ENCODE peak calls at places on chromosomes 6 and 20, in four cellular contexts. J is uterus, K is iris pigment epithelial cell, M is SW 1271. U is an unnamed sample.

GRCh38 chr6:51839975-51840374 is 247.4 kb downstream of the PKHD1 start:
- DNase-seq in J (no peak), M (no peak), K (no peak), U (no peak)

GRCh38 chr6:36929607-36930006 is 24.9 kb upstream of the PI16 start:
- DNase-seq in J (no peak), M (no peak), K (peak; percentile 89), U (no peak)

GRCh38 chr20:62367136-62367482 is at the start of gene LAMA5:
- DNase-seq in J (no peak), K (no peak), M (peak; percentile 37), U (peak; percentile 70)

GRCh38 chr6:13355969-13356368 is 27.6 kb upstream of the TBC1D7 start:
- DNase-seq in M (no peak), K (no peak), J (no peak), U (peak; percentile 94)

GRCh38 chr20:38829296-38829875 is 23.9 kb downstream of the PPP1R16B start:
- DNase-seq in J (no peak), K (no peak), M (no peak), U (no peak)

GRCh38 chr20:20712004-20712473 is 405 bp downstream of the RALGAPA2 start:
- DNase-seq in M (peak; percentile 15), K (no peak), J (no peak), U (no peak)

GRCh38 chr6:135667694-135668455 is 170.3 kb upstream of the AHI1 start:
- DNase-seq in J (no peak), K (peak; percentile 36), M (no peak), U (no peak)

GRCh38 chr6:148435386-148435785 is 92.7 kb downstream of the SASH1 start:
- DNase-seq in J (no peak), M (no peak), K (peak; percentile 86), U (no peak)